ENCODE peak calls at places on chromosomes 4 and X, in nine cellular contexts. W is transverse colon, O is fibroblast of lung, Y is neural progenitor cell, K is GM12878, C is ovary, S is IMR-90, B is uterus, U is tibial artery. M is an unnamed sample. For H3K4me1, the result is how much of the 10 kb centered on the place peaks cover.

GRCh38 chr4:159242427-159242826 is 139.5 kb downstream of the RAPGEF2 start:
- DNase-seq in W (no peak), O (no peak), Y (no peak), K (no peak), C (no peak), S (no peak), B (no peak), U (no peak), M (no peak)

GRCh38 chr4:124212835-124213640 is 499.5 kb downstream of the ANKRD50 start:
- DNase-seq in W (no peak), O (peak), Y (no peak), K (no peak), C (no peak), S (peak), B (peak), U (peak), M (no peak)

GRCh38 chr4:54913751-54914526 is 211.5 kb downstream of the KDR start:
- DNase-seq in W (no peak), O (no peak), Y (no peak), K (no peak), C (no peak), S (no peak), B (no peak), U (peak), M (no peak)

GRCh38 chr4:82744284-82744963 is 54.2 kb downstream of the SCD5 start:
- DNase-seq in W (no peak), O (no peak), Y (no peak), K (no peak), C (no peak), S (no peak), B (no peak), U (no peak), M (peak)

GRCh38 chrX:108736509-108737479 is at the start of gene IRS4:
- DNase-seq in W (no peak), O (peak), Y (peak), K (no peak), C (peak), S (no peak), B (peak), U (no peak), M (peak)

GRCh38 chr4:53622739-53623151 is 31.5 kb upstream of the LNX1 start:
- DNase-seq in W (no peak), O (peak), Y (no peak), K (no peak), C (no peak), S (peak), B (no peak), U (peak), M (no peak)

GRCh38 chr4:1247811-1248261 is 1.1 kb downstream of the CTBP1 start:
- DNase-seq in W (no peak), O (no peak), Y (no peak), K (no peak), C (no peak), S (no peak), B (no peak), U (no peak), M (no peak)

GRCh38 chr4:155738548-155738947 is 20.3 kb upstream of the GUCY1B1 start:
- DNase-seq in W (no peak), O (peak), Y (no peak), K (no peak), C (no peak), S (peak), B (no peak), U (no peak), M (no peak)

GRCh38 chr4:112361181-112361791 is 64.1 kb downstream of the ALPK1 start:
- DNase-seq in W (no peak), O (peak), Y (peak), K (peak), C (no peak), S (peak), B (no peak), U (no peak), M (no peak)

GRCh38 chrX:7515681-7516413 is 327.1 kb upstream of the VCX start:
- DNase-seq in W (no peak), O (no peak), Y (no peak), K (no peak), C (no peak), S (no peak), B (no peak), U (no peak), M (no peak)

GRCh38 chrX:137988470-137988869 is 422.5 kb downstream of the ZIC3 start:
- DNase-seq in W (no peak), O (no peak), Y (no peak), K (no peak), C (no peak), S (no peak), B (no peak), U (no peak), M (no peak)

GRCh38 chr4:2249526-2249991 is 7.6 kb upstream of the HAUS3 start:
- DNase-seq in W (no peak), O (no peak), Y (no peak), K (no peak), C (no peak), S (no peak), B (no peak), U (no peak), M (peak)

GRCh38 chr4:78645853-78646757 is 94.5 kb downstream of the ANXA3 start:
- DNase-seq in W (peak), O (peak), Y (no peak), K (no peak), C (peak), S (peak), B (peak), U (peak), M (peak)

GRCh38 chr4:78642934-78643333 is 91.4 kb downstream of the ANXA3 start:
- DNase-seq in W (peak), O (no peak), Y (no peak), K (no peak), C (no peak), S (no peak), B (no peak), U (no peak), M (no peak)

GRCh38 chr4:78647272-78647671 is 95.7 kb downstream of the ANXA3 start:
- DNase-seq in W (no peak), O (no peak), Y (no peak), K (no peak), C (no peak), S (no peak), B (no peak), U (no peak), M (no peak)

GRCh38 chr4:78644063-78644691 is 92.6 kb downstream of the ANXA3 start:
- DNase-seq in W (no peak), O (no peak), Y (no peak), K (no peak), C (no peak), S (no peak), B (no peak), U (no peak), M (no peak)

GRCh38 chr4:78644744-78645330 is 93.3 kb downstream of the ANXA3 start:
- DNase-seq in W (peak), O (peak), Y (peak), K (no peak), C (peak), S (peak), B (peak), U (peak), M (no peak)
- H3K27ac ChIP-seq in W (peak), O (peak), Y (no peak), K (no peak), C (no peak), S (peak), B (peak), U (peak), M (peak)

DNA sequence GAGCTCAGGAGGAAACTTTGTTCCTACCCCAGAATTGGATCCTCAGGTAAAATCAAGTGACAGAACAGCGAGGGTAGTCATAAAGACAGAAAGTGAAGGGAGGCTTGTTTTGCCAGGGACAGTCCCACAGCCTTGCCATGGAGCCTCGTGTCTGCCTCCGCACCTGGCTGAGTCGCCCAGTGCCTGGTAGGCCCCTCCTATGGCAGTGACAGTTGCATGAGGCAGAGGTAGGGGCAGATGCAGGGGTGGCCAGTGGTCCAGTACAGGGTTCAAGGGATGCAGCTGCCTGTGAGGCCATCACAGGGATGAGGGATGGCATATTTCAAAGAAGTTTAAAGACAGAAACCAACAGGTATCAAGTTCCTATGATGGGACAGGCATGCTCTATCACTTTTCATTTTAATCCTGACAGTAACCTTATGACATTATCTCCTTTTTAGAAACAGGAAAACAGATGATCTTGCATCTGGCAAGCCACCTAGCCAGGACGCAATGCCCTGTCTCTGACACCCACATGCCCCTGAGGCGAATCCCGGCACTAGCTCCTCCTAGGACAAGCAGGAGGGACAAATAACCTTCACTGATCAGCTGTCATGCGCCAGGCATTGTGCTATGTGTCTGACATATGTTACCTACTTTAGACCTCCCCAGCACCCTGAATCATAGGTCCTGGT is 127.4 kb upstream of the ENPP6 start:
- DNase-seq in W (no peak), O (no peak), Y (no peak), K (no peak), C (no peak), S (no peak), B (no peak), U (no peak), M (no peak)
- H3K4me1 ChIP-seq in W (under half), O (under half), Y (under half), K (half or more), C (under half), S (under half), B (under half), U (under half), M (half or more)

DNA sequence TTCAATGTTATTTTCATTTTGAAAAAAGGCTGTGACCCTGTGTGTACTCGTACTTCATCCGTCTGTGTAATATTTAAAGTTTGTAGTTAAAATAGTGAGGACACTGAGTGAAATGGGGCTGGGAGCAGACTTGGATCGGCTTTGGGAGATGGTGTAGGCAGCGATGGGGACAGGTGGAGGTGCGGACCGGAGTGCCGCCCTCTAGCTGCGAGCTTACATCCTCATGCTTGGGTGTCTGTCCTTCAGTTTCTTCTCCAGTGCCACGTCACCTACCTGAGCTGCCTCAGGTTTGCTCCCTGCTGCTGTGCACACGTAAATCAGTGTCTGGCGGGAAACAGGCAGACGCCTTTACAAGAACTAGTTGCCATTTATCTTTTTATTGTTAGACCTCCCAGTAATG is 146.1 kb downstream of the GPR143 start:
- DNase-seq in W (no peak), O (no peak), Y (no peak), K (no peak), C (no peak), S (no peak), B (no peak), U (no peak), M (no peak)
- TF ChIP-seq CTCF in W (no peak), O (no peak), Y (peak), K (no peak), C (no peak), S (no peak), B (no peak), U (no peak), M (no peak)

GRCh38 chr4:168409089-168409801 is 71.0 kb downstream of the DDX60L start:
- DNase-seq in W (no peak), O (peak), Y (no peak), K (no peak), C (no peak), S (peak), B (no peak), U (no peak), M (no peak)
- H3K27ac ChIP-seq in W (peak), O (peak), Y (no peak), K (no peak), C (no peak), S (no peak), B (peak), U (no peak), M (no peak)

GRCh38 chr4:139469216-139469615 is 15.3 kb downstream of the RAB33B start:
- DNase-seq in W (no peak), O (peak), Y (no peak), K (no peak), C (no peak), S (peak), B (no peak), U (no peak), M (no peak)
- H3K4me1 ChIP-seq in W (under half), O (under half), Y (under half), K (under half), C (under half), S (under half), B (under half), U (under half), M (under half)

GRCh38 chr4:170465434-170465833 is 375.7 kb upstream of the AADAT start:
- DNase-seq in W (no peak), O (no peak), Y (peak), K (no peak), C (no peak), S (no peak), B (no peak), U (no peak), M (no peak)

GRCh38 chr4:170464614-170465197 is 374.9 kb upstream of the AADAT start:
- DNase-seq in W (no peak), O (no peak), Y (no peak), K (no peak), C (no peak), S (no peak), B (no peak), U (no peak), M (no peak)
- TF ChIP-seq CTCF in W (no peak), O (no peak), Y (no peak), K (no peak), C (no peak), S (no peak), B (no peak), U (no peak), M (no peak)

GRCh38 chr4:25702848-25703247 is 47.2 kb downstream of the SLC34A2 start:
- DNase-seq in W (no peak), O (peak), Y (no peak), K (no peak), C (no peak), S (peak), B (no peak), U (peak), M (no peak)
- H3K27ac ChIP-seq in W (no peak), O (no peak), Y (no peak), K (no peak), C (no peak), S (no peak), B (no peak), U (no peak), M (no peak)

GRCh38 chr4:184374006-184374405 is 100.3 kb downstream of the IRF2 start:
- DNase-seq in W (no peak), O (no peak), Y (no peak), K (no peak), C (no peak), S (no peak), B (no peak), U (no peak), M (no peak)

GRCh38 chr4:184375027-184375426 is 99.3 kb downstream of the IRF2 start:
- DNase-seq in W (no peak), O (peak), Y (no peak), K (no peak), C (no peak), S (peak), B (no peak), U (no peak), M (no peak)

GRCh38 chr4:184376923-184377322 is 97.4 kb downstream of the IRF2 start:
- DNase-seq in W (no peak), O (no peak), Y (no peak), K (no peak), C (no peak), S (no peak), B (no peak), U (no peak), M (no peak)

GRCh38 chr4:184380707-184381106 is 93.6 kb downstream of the IRF2 start:
- DNase-seq in W (no peak), O (no peak), Y (no peak), K (no peak), C (no peak), S (no peak), B (no peak), U (no peak), M (no peak)

DNA sequence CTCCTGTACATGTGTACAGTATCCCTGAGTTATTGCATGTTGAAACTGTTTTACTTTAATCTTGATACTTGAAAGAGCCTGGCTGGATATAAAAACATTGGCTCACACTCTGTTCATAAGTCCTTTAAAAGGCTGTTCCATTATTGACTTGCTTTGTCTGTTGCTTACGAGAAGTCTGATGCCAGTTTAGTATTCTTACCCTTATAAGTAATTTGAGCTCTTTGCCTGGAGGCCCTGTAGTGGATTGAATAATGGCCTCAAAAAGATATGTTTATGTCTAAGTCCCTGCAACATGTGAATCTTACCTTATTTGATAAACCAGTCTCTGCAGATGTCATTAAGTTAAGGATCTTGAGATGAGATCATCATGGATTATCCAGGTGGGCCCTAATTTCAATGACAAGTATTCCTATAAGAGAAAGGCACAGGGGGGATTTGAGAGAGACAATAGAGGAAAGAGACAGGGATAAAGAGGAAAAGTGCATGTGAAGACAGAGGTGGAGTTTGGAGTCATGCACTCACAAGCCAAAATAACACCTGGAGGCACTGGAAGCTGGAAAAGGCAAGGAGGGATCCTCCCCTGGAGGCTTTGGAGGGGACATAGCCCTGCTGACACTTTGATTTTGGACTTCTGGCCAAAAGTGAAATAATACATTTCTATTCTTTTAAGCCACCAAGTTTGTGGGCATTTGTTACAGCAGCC is 98.1 kb downstream of the IRF2 start:
- DNase-seq in W (no peak), O (no peak), Y (no peak), K (no peak), C (no peak), S (no peak), B (no peak), U (no peak), M (no peak)
- H3K4me1 ChIP-seq in W (under half), O (under half), Y (under half), K (under half), C (under half), S (under half), B (under half), U (under half), M (under half)

DNA sequence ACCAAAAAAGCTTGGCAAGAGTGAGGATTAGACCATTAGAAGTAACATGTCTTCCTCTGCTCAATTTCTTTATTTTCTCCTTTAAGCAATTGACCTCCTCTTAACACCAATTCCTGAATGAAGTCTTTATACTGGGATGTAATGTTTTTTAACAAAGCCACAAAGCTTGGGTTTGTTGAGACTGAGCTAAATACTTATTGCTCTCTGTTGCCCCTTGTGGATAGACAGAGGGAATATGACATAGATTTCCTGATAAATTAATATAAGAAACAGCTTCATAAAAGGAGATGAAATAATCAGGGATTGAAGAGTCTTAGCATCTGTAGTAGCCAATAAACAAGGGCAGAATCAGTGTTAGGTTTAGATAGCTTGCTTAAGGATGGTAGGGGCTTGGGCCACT is 57.6 kb downstream of the CCDC160 start:
- DNase-seq in W (no peak), O (no peak), Y (no peak), K (no peak), C (no peak), S (peak), B (no peak), U (no peak), M (no peak)
- TF ChIP-seq CTCF in W (no peak), O (peak), Y (peak), K (peak), C (no peak), S (peak), B (no peak), U (no peak), M (no peak)

GRCh38 chr4:100017627-100018310 is 67.7 kb upstream of the H2AZ1 start:
- DNase-seq in W (no peak), O (no peak), Y (no peak), K (no peak), C (no peak), S (peak), B (no peak), U (no peak), M (no peak)
- H3K27ac ChIP-seq in W (no peak), O (no peak), Y (no peak), K (no peak), C (no peak), S (no peak), B (no peak), U (no peak), M (no peak)

M was measured in lower lobe of right lung.